ENCODE peak calls at places on chromosome 5, in four cellular contexts. R, K, I and Y are unnamed samples. For H3K9me3, the result is how much of the 10 kb centered on the place peaks cover.

GRCh38 chr5:2566280-2566679 is 185.2 kb downstream of the IRX2 start:
- DNase-seq in K (no peak), I (no peak), R (no peak), Y (no peak)

GRCh38 chr5:109911731-109912130 is 222.0 kb downstream of the MAN2A1 start:
- DNase-seq in R (no peak), I (no peak), K (no peak), Y (no peak)

GRCh38 chr5:177098103-177098771 is 11.5 kb downstream of the FGFR4 start:
- DNase-seq in K (no peak), R (peak), I (no peak), Y (no peak)

GRCh38 chr5:67047180-67047579 is 149.4 kb downstream of the CD180 start:
- DNase-seq in R (no peak), K (no peak), I (no peak), Y (no peak)

GRCh38 chr5:13252701-13253100 is 691.8 kb downstream of the DNAH5 start:
- DNase-seq in I (no peak), K (no peak), R (no peak), Y (no peak)

GRCh38 chr5:95715799-95716461 is 15.2 kb upstream of the RHOBTB3 start:
- DNase-seq in K (no peak), I (no peak), R (no peak), Y (no peak)

GRCh38 chr5:26227245-26227644 is 811.1 kb downstream of the CDH9 start:
- DNase-seq in I (no peak), K (no peak), R (no peak), Y (no peak)

GRCh38 chr5:154215531-154215930 is 25.0 kb downstream of the GALNT10 start:
- DNase-seq in I (no peak), K (no peak), R (no peak), Y (no peak)

GRCh38 chr5:68950111-68950510 is 143.7 kb upstream of the SLC30A5 start:
- DNase-seq in I (no peak), R (no peak), K (no peak), Y (no peak)

GRCh38 chr5:93586948-93587918 is 4.2 kb downstream of the NR2F1 start:
- DNase-seq in K (no peak), R (no peak), I (no peak), Y (no peak)

GRCh38 chr5:3833566-3833965 is 237.9 kb downstream of the IRX1 start:
- DNase-seq in K (no peak), I (no peak), R (no peak), Y (no peak)

GRCh38 chr5:136656811-136657210 is 291.5 kb upstream of the TRPC7 start:
- DNase-seq in R (no peak), I (no peak), K (no peak), Y (no peak)

GRCh38 chr5:96288166-96288844 is 144.7 kb downstream of the PCSK1 start:
- DNase-seq in K (no peak), I (no peak), R (no peak), Y (no peak)

GRCh38 chr5:61332369-61332745 is 299 bp downstream of the ZSWIM6 start:
- DNase-seq in K (peak), R (no peak), I (peak), Y (peak)

GRCh38 chr5:10539685-10539998 is 24.2 kb upstream of the ANKRD33B start:
- DNase-seq in K (no peak), I (no peak), R (no peak), Y (no peak)

GRCh38 chr5:66653380-66653779 is 57.2 kb downstream of the MAST4 start:
- DNase-seq in I (no peak), R (no peak), K (no peak), Y (no peak)

DNA sequence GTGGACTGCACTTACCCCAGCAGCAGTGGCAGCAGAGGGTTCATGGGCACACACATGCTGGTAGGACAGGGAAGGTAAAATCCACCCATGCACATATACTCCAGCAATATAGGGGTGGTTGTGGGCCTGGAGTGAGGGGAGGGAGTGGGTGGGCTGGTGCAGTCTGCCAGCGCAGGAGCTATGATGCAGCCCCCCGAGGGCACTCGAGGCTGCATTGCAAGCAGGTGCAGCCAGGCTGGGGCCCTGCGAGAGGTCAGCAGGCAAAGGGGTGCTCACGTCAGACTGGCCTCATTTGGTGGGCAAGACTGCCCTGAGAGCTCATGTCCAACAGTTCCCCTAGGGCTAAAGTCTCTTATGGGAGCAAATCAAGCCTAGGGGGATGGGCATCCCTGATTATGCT is 32.4 kb upstream of the PCDHA1 start:
- DNase-seq in K (no peak), I (no peak), R (no peak), Y (no peak)
- H3K9me3 ChIP-seq in K (under half), I (half or more), R (under half), Y (under half)

GRCh38 chr5:118875131-118875530 is 113.2 kb downstream of the DTWD2 start:
- DNase-seq in I (no peak), R (no peak), K (no peak), Y (no peak)
- H3K9me3 ChIP-seq in I (under half), R (under half), K (under half), Y (under half)

GRCh38 chr5:27475063-27475462 is 436.7 kb upstream of the CDH9 start:
- DNase-seq in R (no peak), K (no peak), I (no peak), Y (no peak)
- H3K9me3 ChIP-seq in R (under half), K (under half), I (under half), Y (under half)

GRCh38 chr5:166377756-166378155 is 1913.7 kb upstream of the WWC1 start:
- DNase-seq in I (no peak), K (no peak), R (no peak), Y (no peak)

GRCh38 chr5:166382031-166382430 is 1909.4 kb upstream of the WWC1 start:
- DNase-seq in I (no peak), R (peak), K (no peak), Y (no peak)

GRCh38 chr5:166373817-166374216 is 1917.6 kb upstream of the WWC1 start:
- DNase-seq in K (no peak), I (no peak), R (no peak), Y (no peak)

GRCh38 chr5:166379515-166379914 is 1911.9 kb upstream of the WWC1 start:
- DNase-seq in R (no peak), K (no peak), I (no peak), Y (no peak)
- H3K9me3 ChIP-seq in R (under half), K (under half), I (under half), Y (under half)